ENCODE peak calls at places on chromosomes 6 and 20, in ten cellular contexts. One of them, this sample, is unnamed.

GRCh38 chr20:23235173-23236027 is 115.2 kb upstream of the NXT1 start:
- DNase-seq in MM.1S: peak
- DNase-seq in CD8-positive, alpha-beta memory T cell: no peak
- DNase-seq in left ventricle myocardium inferior: peak
- DNase-seq in brain microvascular endothelial cell: no peak
- DNase-seq in dorsolateral prefrontal cortex: peak
- DNase-seq in aorta: peak
- DNase-seq in endodermal cell: peak
- DNase-seq in uterus: no peak
- DNase-seq in testis: peak
- DNase-seq in this sample: peak

GRCh38 chr6:111971866-111972532 is 81.9 kb upstream of the CCN6 start:
- DNase-seq in MM.1S: no peak
- DNase-seq in CD8-positive, alpha-beta memory T cell: no peak
- DNase-seq in left ventricle myocardium inferior: no peak
- DNase-seq in brain microvascular endothelial cell: no peak
- DNase-seq in dorsolateral prefrontal cortex: no peak
- DNase-seq in aorta: no peak
- DNase-seq in endodermal cell: no peak
- DNase-seq in uterus: no peak
- DNase-seq in testis: no peak
- DNase-seq in this sample: no peak

GRCh38 chr20:63280929-63281545 is 8.4 kb downstream of the ARFGAP1 start:
- DNase-seq in MM.1S: no peak
- DNase-seq in CD8-positive, alpha-beta memory T cell: no peak
- DNase-seq in left ventricle myocardium inferior: no peak
- DNase-seq in brain microvascular endothelial cell: no peak
- DNase-seq in dorsolateral prefrontal cortex: no peak
- DNase-seq in aorta: no peak
- DNase-seq in endodermal cell: peak
- DNase-seq in uterus: no peak
- DNase-seq in testis: no peak
- DNase-seq in this sample: no peak

GRCh38 chr20:3068986-3069900 is 2.2 kb upstream of the OXT start:
- DNase-seq in MM.1S: peak
- DNase-seq in CD8-positive, alpha-beta memory T cell: no peak
- DNase-seq in left ventricle myocardium inferior: no peak
- DNase-seq in brain microvascular endothelial cell: peak
- DNase-seq in dorsolateral prefrontal cortex: no peak
- DNase-seq in aorta: peak
- DNase-seq in endodermal cell: peak
- DNase-seq in uterus: no peak
- DNase-seq in testis: no peak
- DNase-seq in this sample: no peak

GRCh38 chr6:6678185-6678671 is 89.7 kb downstream of the LY86 start:
- DNase-seq in MM.1S: no peak
- DNase-seq in CD8-positive, alpha-beta memory T cell: no peak
- DNase-seq in left ventricle myocardium inferior: no peak
- DNase-seq in brain microvascular endothelial cell: peak
- DNase-seq in dorsolateral prefrontal cortex: no peak
- DNase-seq in aorta: no peak
- DNase-seq in endodermal cell: peak
- DNase-seq in uterus: no peak
- DNase-seq in testis: no peak
- DNase-seq in this sample: peak

GRCh38 chr20:44034451-44034850 is 119.8 kb downstream of the TOX2 start:
- DNase-seq in MM.1S: no peak
- DNase-seq in CD8-positive, alpha-beta memory T cell: no peak
- DNase-seq in left ventricle myocardium inferior: no peak
- DNase-seq in brain microvascular endothelial cell: no peak
- DNase-seq in dorsolateral prefrontal cortex: no peak
- DNase-seq in aorta: no peak
- DNase-seq in endodermal cell: no peak
- DNase-seq in uterus: no peak
- DNase-seq in testis: no peak
- DNase-seq in this sample: no peak

GRCh38 chr20:29299811-29300578 is 1957.5 kb upstream of the DEFB115 start:
- DNase-seq in MM.1S: no peak
- DNase-seq in CD8-positive, alpha-beta memory T cell: no peak
- DNase-seq in left ventricle myocardium inferior: no peak
- DNase-seq in brain microvascular endothelial cell: no peak
- DNase-seq in dorsolateral prefrontal cortex: no peak
- DNase-seq in aorta: no peak
- DNase-seq in endodermal cell: no peak
- DNase-seq in uterus: no peak
- DNase-seq in testis: no peak
- DNase-seq in this sample: no peak

GRCh38 chr6:156794963-156795362 is 17.8 kb downstream of the ARID1B start:
- DNase-seq in MM.1S: no peak
- DNase-seq in CD8-positive, alpha-beta memory T cell: no peak
- DNase-seq in left ventricle myocardium inferior: no peak
- DNase-seq in brain microvascular endothelial cell: no peak
- DNase-seq in dorsolateral prefrontal cortex: no peak
- DNase-seq in aorta: no peak
- DNase-seq in endodermal cell: peak
- DNase-seq in uterus: no peak
- DNase-seq in testis: no peak
- DNase-seq in this sample: no peak

GRCh38 chr6:158061709-158062461 is 80.2 kb downstream of the SYNJ2 start:
- DNase-seq in MM.1S: no peak
- DNase-seq in CD8-positive, alpha-beta memory T cell: no peak
- DNase-seq in left ventricle myocardium inferior: peak
- DNase-seq in brain microvascular endothelial cell: peak
- DNase-seq in dorsolateral prefrontal cortex: no peak
- DNase-seq in aorta: peak
- DNase-seq in endodermal cell: no peak
- DNase-seq in uterus: no peak
- DNase-seq in testis: no peak
- DNase-seq in this sample: no peak

GRCh38 chr20:17543531-17543961 is 12.4 kb upstream of the BFSP1 start:
- DNase-seq in MM.1S: no peak
- DNase-seq in CD8-positive, alpha-beta memory T cell: no peak
- DNase-seq in left ventricle myocardium inferior: no peak
- DNase-seq in brain microvascular endothelial cell: peak
- DNase-seq in dorsolateral prefrontal cortex: no peak
- DNase-seq in aorta: no peak
- DNase-seq in endodermal cell: no peak
- DNase-seq in uterus: no peak
- DNase-seq in testis: no peak
- DNase-seq in this sample: no peak

GRCh38 chr6:106967936-106968555 is 6.5 kb downstream of the CD24 start:
- DNase-seq in MM.1S: no peak
- DNase-seq in CD8-positive, alpha-beta memory T cell: no peak
- DNase-seq in left ventricle myocardium inferior: no peak
- DNase-seq in brain microvascular endothelial cell: no peak
- DNase-seq in dorsolateral prefrontal cortex: no peak
- DNase-seq in aorta: no peak
- DNase-seq in endodermal cell: peak
- DNase-seq in uterus: no peak
- DNase-seq in testis: no peak
- DNase-seq in this sample: no peak

GRCh38 chr6:109095036-109095820 is at the start of gene CEP57L1:
- DNase-seq in MM.1S: peak
- DNase-seq in CD8-positive, alpha-beta memory T cell: peak
- DNase-seq in left ventricle myocardium inferior: peak
- DNase-seq in brain microvascular endothelial cell: peak
- DNase-seq in dorsolateral prefrontal cortex: peak
- DNase-seq in aorta: peak
- DNase-seq in endodermal cell: peak
- DNase-seq in uterus: peak
- DNase-seq in testis: peak
- DNase-seq in this sample: peak

GRCh38 chr6:109094351-109095035 is at the start of gene SESN1:
- DNase-seq in MM.1S: peak
- DNase-seq in CD8-positive, alpha-beta memory T cell: peak
- DNase-seq in left ventricle myocardium inferior: peak
- DNase-seq in brain microvascular endothelial cell: peak
- DNase-seq in dorsolateral prefrontal cortex: peak
- DNase-seq in aorta: peak
- DNase-seq in endodermal cell: peak
- DNase-seq in uterus: peak
- DNase-seq in testis: peak
- DNase-seq in this sample: peak

GRCh38 chr6:109092074-109092473 is 2.6 kb downstream of the SESN1 start:
- DNase-seq in MM.1S: no peak
- DNase-seq in CD8-positive, alpha-beta memory T cell: no peak
- DNase-seq in left ventricle myocardium inferior: no peak
- DNase-seq in brain microvascular endothelial cell: no peak
- DNase-seq in dorsolateral prefrontal cortex: no peak
- DNase-seq in aorta: no peak
- DNase-seq in endodermal cell: no peak
- DNase-seq in uterus: no peak
- DNase-seq in testis: no peak
- DNase-seq in this sample: no peak

GRCh38 chr6:109095821-109096084 is 446 bp downstream of the CEP57L1 start:
- DNase-seq in MM.1S: no peak
- DNase-seq in CD8-positive, alpha-beta memory T cell: no peak
- DNase-seq in left ventricle myocardium inferior: no peak
- DNase-seq in brain microvascular endothelial cell: no peak
- DNase-seq in dorsolateral prefrontal cortex: no peak
- DNase-seq in aorta: no peak
- DNase-seq in endodermal cell: no peak
- DNase-seq in uterus: no peak
- DNase-seq in testis: no peak
- DNase-seq in this sample: no peak

GRCh38 chr6:109093732-109094131 is 914 bp downstream of the SESN1 start:
- DNase-seq in MM.1S: no peak
- DNase-seq in CD8-positive, alpha-beta memory T cell: no peak
- DNase-seq in left ventricle myocardium inferior: no peak
- DNase-seq in brain microvascular endothelial cell: no peak
- DNase-seq in dorsolateral prefrontal cortex: no peak
- DNase-seq in aorta: no peak
- DNase-seq in endodermal cell: no peak
- DNase-seq in uterus: no peak
- DNase-seq in testis: no peak
- DNase-seq in this sample: no peak
- H3K27ac ChIP-seq in MM.1S: peak
- H3K27ac ChIP-seq in CD8-positive, alpha-beta memory T cell: peak
- H3K27ac ChIP-seq in left ventricle myocardium inferior: peak
- H3K27ac ChIP-seq in brain microvascular endothelial cell: peak
- H3K27ac ChIP-seq in dorsolateral prefrontal cortex: peak
- H3K27ac ChIP-seq in aorta: no peak
- H3K27ac ChIP-seq in endodermal cell: no peak
- H3K27ac ChIP-seq in uterus: peak
- H3K27ac ChIP-seq in testis: peak
- H3K27ac ChIP-seq in this sample: peak

DNA sequence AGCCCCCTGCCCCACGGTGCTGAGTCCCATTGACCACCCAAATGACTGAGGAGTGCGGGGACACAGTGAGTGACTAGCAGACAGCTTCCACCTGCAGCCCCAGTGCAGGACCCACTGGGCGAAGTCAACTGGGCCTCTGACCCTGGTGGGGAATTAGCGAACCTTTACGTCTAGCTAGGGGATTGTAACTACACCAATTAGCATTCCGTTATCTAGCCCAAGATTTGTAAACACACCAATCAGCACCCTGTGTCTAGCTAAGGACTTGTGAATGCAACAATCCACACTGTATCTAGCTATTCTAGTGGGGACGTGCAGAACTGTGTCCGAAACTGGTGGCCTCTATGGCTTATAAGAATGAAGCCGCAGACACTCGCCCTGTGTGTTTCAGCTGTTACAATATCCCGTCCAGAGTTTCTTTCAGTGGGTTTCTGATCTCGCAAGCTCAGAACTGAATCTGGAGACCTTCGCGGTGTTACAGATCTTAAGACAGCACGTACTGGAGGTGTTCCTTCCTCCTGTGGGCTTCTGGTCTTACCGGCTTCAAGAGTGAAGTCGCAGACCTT is 21.1 kb upstream of the GMPR start:
- DNase-seq in MM.1S: no peak
- DNase-seq in CD8-positive, alpha-beta memory T cell: no peak
- DNase-seq in left ventricle myocardium inferior: no peak
- DNase-seq in brain microvascular endothelial cell: no peak
- DNase-seq in dorsolateral prefrontal cortex: no peak
- DNase-seq in aorta: no peak
- DNase-seq in endodermal cell: peak
- DNase-seq in uterus: no peak
- DNase-seq in testis: peak
- DNase-seq in this sample: no peak
- H3K27ac ChIP-seq in MM.1S: no peak
- H3K27ac ChIP-seq in CD8-positive, alpha-beta memory T cell: no peak
- H3K27ac ChIP-seq in left ventricle myocardium inferior: no peak
- H3K27ac ChIP-seq in brain microvascular endothelial cell: no peak
- H3K27ac ChIP-seq in dorsolateral prefrontal cortex: no peak
- H3K27ac ChIP-seq in aorta: no peak
- H3K27ac ChIP-seq in endodermal cell: no peak
- H3K27ac ChIP-seq in uterus: no peak
- H3K27ac ChIP-seq in testis: no peak
- H3K27ac ChIP-seq in this sample: no peak

GRCh38 chr6:72416744-72417143 is 205.1 kb upstream of the KCNQ5 start:
- DNase-seq in MM.1S: no peak
- DNase-seq in CD8-positive, alpha-beta memory T cell: no peak
- DNase-seq in left ventricle myocardium inferior: no peak
- DNase-seq in brain microvascular endothelial cell: no peak
- DNase-seq in dorsolateral prefrontal cortex: no peak
- DNase-seq in aorta: no peak
- DNase-seq in endodermal cell: no peak
- DNase-seq in uterus: no peak
- DNase-seq in testis: no peak
- DNase-seq in this sample: no peak

GRCh38 chr6:72420409-72420808 is 201.5 kb upstream of the KCNQ5 start:
- DNase-seq in MM.1S: no peak
- DNase-seq in CD8-positive, alpha-beta memory T cell: no peak
- DNase-seq in left ventricle myocardium inferior: no peak
- DNase-seq in brain microvascular endothelial cell: no peak
- DNase-seq in dorsolateral prefrontal cortex: no peak
- DNase-seq in aorta: no peak
- DNase-seq in endodermal cell: no peak
- DNase-seq in uterus: no peak
- DNase-seq in testis: no peak
- DNase-seq in this sample: no peak

GRCh38 chr6:72421387-72421786 is 200.5 kb upstream of the KCNQ5 start:
- DNase-seq in MM.1S: no peak
- DNase-seq in CD8-positive, alpha-beta memory T cell: no peak
- DNase-seq in left ventricle myocardium inferior: no peak
- DNase-seq in brain microvascular endothelial cell: no peak
- DNase-seq in dorsolateral prefrontal cortex: no peak
- DNase-seq in aorta: no peak
- DNase-seq in endodermal cell: no peak
- DNase-seq in uterus: no peak
- DNase-seq in testis: no peak
- DNase-seq in this sample: no peak

GRCh38 chr6:72422126-72422680 is 199.7 kb upstream of the KCNQ5 start:
- DNase-seq in MM.1S: no peak
- DNase-seq in CD8-positive, alpha-beta memory T cell: no peak
- DNase-seq in left ventricle myocardium inferior: no peak
- DNase-seq in brain microvascular endothelial cell: no peak
- DNase-seq in dorsolateral prefrontal cortex: no peak
- DNase-seq in aorta: no peak
- DNase-seq in endodermal cell: no peak
- DNase-seq in uterus: no peak
- DNase-seq in testis: no peak
- DNase-seq in this sample: peak

GRCh38 chr6:72418495-72418894 is 203.4 kb upstream of the KCNQ5 start:
- DNase-seq in MM.1S: no peak
- DNase-seq in CD8-positive, alpha-beta memory T cell: no peak
- DNase-seq in left ventricle myocardium inferior: no peak
- DNase-seq in brain microvascular endothelial cell: peak
- DNase-seq in dorsolateral prefrontal cortex: peak
- DNase-seq in aorta: no peak
- DNase-seq in endodermal cell: no peak
- DNase-seq in uterus: no peak
- DNase-seq in testis: no peak
- DNase-seq in this sample: peak
- H3K27ac ChIP-seq in MM.1S: no peak
- H3K27ac ChIP-seq in CD8-positive, alpha-beta memory T cell: no peak
- H3K27ac ChIP-seq in left ventricle myocardium inferior: no peak
- H3K27ac ChIP-seq in brain microvascular endothelial cell: no peak
- H3K27ac ChIP-seq in dorsolateral prefrontal cortex: no peak
- H3K27ac ChIP-seq in aorta: no peak
- H3K27ac ChIP-seq in endodermal cell: no peak
- H3K27ac ChIP-seq in uterus: no peak
- H3K27ac ChIP-seq in testis: no peak
- H3K27ac ChIP-seq in this sample: no peak

GRCh38 chr6:136528477-136528876 is 21.7 kb downstream of the MAP7 start:
- DNase-seq in MM.1S: no peak
- DNase-seq in CD8-positive, alpha-beta memory T cell: no peak
- DNase-seq in left ventricle myocardium inferior: no peak
- DNase-seq in brain microvascular endothelial cell: no peak
- DNase-seq in dorsolateral prefrontal cortex: no peak
- DNase-seq in aorta: no peak
- DNase-seq in endodermal cell: no peak
- DNase-seq in uterus: no peak
- DNase-seq in testis: no peak
- DNase-seq in this sample: no peak
- H3K27ac ChIP-seq in MM.1S: no peak
- H3K27ac ChIP-seq in CD8-positive, alpha-beta memory T cell: no peak
- H3K27ac ChIP-seq in left ventricle myocardium inferior: no peak
- H3K27ac ChIP-seq in brain microvascular endothelial cell: no peak
- H3K27ac ChIP-seq in dorsolateral prefrontal cortex: peak
- H3K27ac ChIP-seq in aorta: no peak
- H3K27ac ChIP-seq in endodermal cell: no peak
- H3K27ac ChIP-seq in uterus: no peak
- H3K27ac ChIP-seq in testis: no peak
- H3K27ac ChIP-seq in this sample: no peak